ENCODE peak calls at places on chromosome 16, in eight cellular contexts. Q, X, Y, S, F, M, V and D are unnamed samples.
A peak's percentile ranks its signal among the peaks of the same experiment; 100 is the strongest.

GRCh38 chr16:67853670-67854069 is 6.2 kb upstream of the CENPT start:
- DNase-seq in Q (no peak), X (no peak), Y (no peak), S (no peak), F (no peak), M (no peak), V (no peak), D (no peak)

GRCh38 chr16:89185062-89185751 is 13.7 kb downstream of the CDH15 start:
- DNase-seq in Q (no peak), X (no peak), Y (no peak), S (no peak), F (no peak), M (no peak), V (no peak), D (no peak)

GRCh38 chr16:80958284-80958683 is 48.4 kb downstream of the CMC2 start:
- DNase-seq in Q (no peak), X (no peak), Y (no peak), S (no peak), F (no peak), M (no peak), V (no peak), D (no peak)

GRCh38 chr16:75267631-75268264 is 16.3 kb upstream of the BCAR1 start:
- DNase-seq in Q (peak; percentile 88), X (no peak), Y (peak; percentile 96), S (no peak), F (no peak), M (peak; percentile 54), V (peak; percentile 65), D (peak; percentile 66)

GRCh38 chr16:75064403-75065148 is 52.0 kb downstream of the LDHD start:
- DNase-seq in Q (no peak), X (no peak), Y (no peak), S (peak; percentile 82), F (no peak), M (no peak), V (peak; percentile 76), D (peak; percentile 40)

GRCh38 chr16:89422527-89422904 is 67.8 kb downstream of the ANKRD11 start:
- DNase-seq in Q (no peak), X (no peak), Y (no peak), S (no peak), F (no peak), M (no peak), V (no peak), D (no peak)

GRCh38 chr16:81678326-81679095 is 100.6 kb upstream of the PLCG2 start:
- DNase-seq in Q (no peak), X (no peak), Y (no peak), S (no peak), F (no peak), M (no peak), V (no peak), D (no peak)

GRCh38 chr16:10731790-10732189 is 11.9 kb upstream of the NUBP1 start:
- DNase-seq in Q (no peak), X (no peak), Y (no peak), S (no peak), F (no peak), M (no peak), V (no peak), D (no peak)

GRCh38 chr16:88909431-88910210 is 43.2 kb upstream of the PABPN1L start:
- DNase-seq in Q (no peak), X (no peak), Y (no peak), S (no peak), F (no peak), M (no peak), V (no peak), D (no peak)

GRCh38 chr16:75108792-75109731 is 7.5 kb downstream of the LDHD start:
- DNase-seq in Q (peak; percentile 98), X (peak; percentile 85), Y (peak; percentile 46), S (peak; percentile 92), F (peak; percentile 32), M (peak; percentile 78), V (peak; percentile 94), D (peak; percentile 79)

GRCh38 chr16:82967424-82967823 is 340.7 kb downstream of the CDH13 start:
- DNase-seq in Q (no peak), X (no peak), Y (no peak), S (no peak), F (no peak), M (no peak), V (no peak), D (no peak)

GRCh38 chr16:64489449-64489848 is 632.4 kb downstream of the CDH11 start:
- DNase-seq in Q (no peak), X (no peak), Y (no peak), S (no peak), F (no peak), M (no peak), V (no peak), D (peak; percentile 15)

GRCh38 chr16:15482068-15482747 is 47.8 kb downstream of the BMERB1 start:
- DNase-seq in Q (peak; percentile 93), X (peak; percentile 49), Y (peak; percentile 99), S (no peak), F (no peak), M (peak; percentile 99), V (peak; percentile 57), D (peak; percentile 4)

GRCh38 chr16:80107900-80108299 is 432.9 kb upstream of the DYNLRB2 start:
- DNase-seq in Q (no peak), X (no peak), Y (no peak), S (no peak), F (no peak), M (no peak), V (no peak), D (no peak)

GRCh38 chr16:79393564-79393963 is 207.0 kb downstream of the MAF start:
- DNase-seq in Q (no peak), X (no peak), Y (no peak), S (no peak), F (no peak), M (no peak), V (no peak), D (no peak)

GRCh38 chr16:70805380-70805779 is 4.4 kb upstream of the VAC14 start:
- DNase-seq in Q (no peak), X (no peak), Y (no peak), S (no peak), F (no peak), M (no peak), V (no peak), D (no peak)

GRCh38 chr16:66386629-66387622 is 20.4 kb downstream of the CDH5 start:
- DNase-seq in Q (no peak), X (no peak), Y (no peak), S (peak; percentile 10), F (no peak), M (no peak), V (peak; percentile 8), D (no peak)

GRCh38 chr16:54568897-54569807 is 282.6 kb upstream of the IRX3 start:
- DNase-seq in Q (no peak), X (peak; percentile 18), Y (no peak), S (no peak), F (no peak), M (no peak), V (no peak), D (no peak)

GRCh38 chr16:89895482-89896250 is 22.3 kb downstream of the TCF25 start:
- DNase-seq in Q (no peak), X (no peak), Y (no peak), S (no peak), F (no peak), M (no peak), V (no peak), D (no peak)

GRCh38 chr16:30722443-30722842 is 23.5 kb downstream of the SRCAP start:
- DNase-seq in Q (no peak), X (no peak), Y (no peak), S (no peak), F (no peak), M (no peak), V (no peak), D (no peak)
- TF ChIP-seq CTCF in Q (peak; percentile 20), X (no peak), Y (no peak), S (no peak), F (no peak), M (peak; percentile 32), V (no peak), D (peak; percentile 9)

DNA sequence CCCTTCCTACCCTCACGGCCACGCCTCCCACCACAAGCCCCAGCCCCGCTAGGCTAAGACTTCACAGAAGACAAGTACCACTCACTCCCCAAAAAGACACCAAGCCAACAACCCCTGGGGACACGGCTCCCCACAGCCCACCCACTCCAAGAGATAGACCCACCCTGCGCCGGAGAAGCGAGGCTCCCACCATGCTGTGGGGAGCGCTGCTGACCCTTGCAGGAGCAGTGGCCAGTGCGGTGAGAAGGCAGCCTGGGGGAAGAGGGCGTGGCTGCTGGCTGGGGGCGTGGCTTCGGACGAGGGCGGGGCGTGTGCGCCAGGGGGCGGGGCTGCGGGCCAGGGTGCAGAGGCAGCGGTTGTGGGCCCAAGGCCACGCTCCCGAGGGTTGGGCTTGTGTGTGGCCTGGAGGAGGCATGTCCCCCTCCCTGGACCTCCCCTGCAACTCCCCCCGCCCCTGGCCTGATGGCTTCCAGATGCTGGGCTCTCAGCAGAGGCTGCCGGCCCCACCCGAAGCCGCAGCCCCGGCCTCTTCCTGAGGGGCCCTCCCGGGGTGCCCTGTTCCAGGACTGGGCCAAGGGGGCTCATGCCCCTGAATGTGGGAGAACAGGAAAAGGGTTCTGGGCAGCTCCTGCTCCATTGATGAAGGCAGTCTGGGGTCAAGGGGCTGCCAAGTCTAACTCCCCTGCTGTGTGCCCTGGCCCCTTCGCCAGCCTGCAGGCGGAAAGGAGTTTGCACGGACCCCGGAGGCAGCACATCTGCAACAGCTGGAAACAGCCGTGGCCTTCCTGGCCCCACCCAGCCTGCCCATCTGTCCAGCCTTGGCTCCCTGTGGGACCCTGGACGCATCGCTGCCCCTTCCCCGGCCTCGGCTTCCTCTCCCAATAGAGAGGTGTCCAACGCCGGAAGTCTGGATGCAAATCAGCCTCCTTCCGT is 9.1 kb downstream of the TFAP4 start:
- DNase-seq in Q (peak; percentile 85), X (peak; percentile 92), Y (peak; percentile 43), S (peak; percentile 86), F (no peak), M (peak; percentile 12), V (peak; percentile 47), D (no peak)
- TF ChIP-seq POLR2A in Q (no peak), X (no peak), Y (no peak), S (no peak), F (no peak), M (no peak), V (no peak), D (no peak)

GRCh38 chr16:2496223-2497115 is 17.3 kb upstream of the ATP6V0C start:
- DNase-seq in Q (no peak), X (no peak), Y (no peak), S (no peak), F (no peak), M (no peak), V (no peak), D (no peak)
- H3K4me3 ChIP-seq in Q (no peak overlapping the region), X (no peak overlapping the region), Y (no peak overlapping the region), S (no peak overlapping the region), F (no peak overlapping the region), M (no peak overlapping the region), V (no peak overlapping the region), D (no peak overlapping the region)

DNA sequence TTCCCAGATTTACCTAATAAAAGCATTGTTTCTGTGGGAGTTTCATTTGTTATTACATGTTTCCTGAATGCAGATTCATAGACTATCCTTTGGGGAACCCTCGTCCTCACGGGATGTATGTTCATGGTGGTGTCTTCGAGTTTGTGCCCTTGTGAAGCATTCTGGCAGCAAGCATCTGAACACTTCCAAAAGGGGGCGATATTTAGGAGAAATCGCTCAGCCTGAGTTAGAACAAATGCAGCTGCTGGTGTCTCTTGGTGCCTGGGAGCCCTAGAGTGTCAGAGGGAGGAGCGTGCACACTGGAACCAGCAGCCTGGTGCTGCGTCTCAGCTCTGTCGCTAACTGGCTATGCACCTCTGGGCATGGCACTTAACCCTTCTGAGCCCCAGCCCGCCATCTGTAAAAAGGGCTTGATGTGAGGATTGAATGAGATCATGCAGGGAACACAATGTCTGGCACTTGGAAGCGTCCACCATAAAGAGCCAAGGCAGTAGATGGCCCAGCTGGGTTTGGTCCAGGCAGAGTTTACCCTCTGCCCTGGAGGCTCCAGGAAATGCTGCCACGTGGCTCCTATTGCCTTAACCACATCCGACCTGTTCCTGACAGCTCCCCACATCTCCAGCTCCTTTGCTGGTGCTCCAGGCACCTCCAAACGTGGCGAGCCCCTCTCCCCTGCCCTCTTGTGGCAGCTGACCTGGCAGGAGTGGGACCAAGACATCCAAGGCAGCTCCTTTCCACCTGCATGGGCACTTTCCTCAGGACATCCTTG is 25.0 kb upstream of the C16orf78 start:
- DNase-seq in Q (no peak), X (no peak), Y (no peak), S (no peak), F (no peak), M (peak; percentile 3), V (no peak), D (no peak)
- TF ChIP-seq CTCF in Q (no peak), X (no peak), Y (no peak), S (no peak), F (no peak), M (peak; percentile 24), V (no peak), D (no peak)